ENCODE peak calls at places on chromosomes 1 and 21, in five cellular contexts. One of them, this sample, is unnamed.

GRCh38 chr21:46158666-46159300 is 3.4 kb upstream of the FTCD start:
- DNase-seq in EH: no peak
- DNase-seq in stimulated activated CD8-positive, alpha-beta memory T cell treated with anti-CD3 and anti-CD28 coated beads, Interleukin-15, amount 100 ng/mL, for 24 hours: no peak
- DNase-seq in pons: no peak
- DNase-seq in NCI-H510A treated with DMSO at 0.1 percent for 48 hours: no peak
- DNase-seq in this sample: no peak

GRCh38 chr1:43736819-43737218 is 29.5 kb downstream of the ST3GAL3 start:
- DNase-seq in EH: no peak
- DNase-seq in pons: no peak
- DNase-seq in NCI-H510A treated with DMSO at 0.1 percent for 48 hours: no peak
- DNase-seq in stimulated activated CD8-positive, alpha-beta memory T cell treated with anti-CD3 and anti-CD28 coated beads, Interleukin-15, amount 100 ng/mL, for 24 hours: no peak
- DNase-seq in this sample: no peak

GRCh38 chr1:235018161-235018560 is 110.5 kb downstream of the TOMM20 start:
- DNase-seq in stimulated activated CD8-positive, alpha-beta memory T cell treated with anti-CD3 and anti-CD28 coated beads, Interleukin-15, amount 100 ng/mL, for 24 hours: no peak
- DNase-seq in pons: no peak
- DNase-seq in EH: peak; percentile 99
- DNase-seq in NCI-H510A treated with DMSO at 0.1 percent for 48 hours: no peak
- DNase-seq in this sample: no peak

GRCh38 chr1:243731301-243731891 is 118.6 kb downstream of the AKT3 start:
- DNase-seq in EH: peak; percentile 36
- DNase-seq in pons: peak; percentile 88
- DNase-seq in stimulated activated CD8-positive, alpha-beta memory T cell treated with anti-CD3 and anti-CD28 coated beads, Interleukin-15, amount 100 ng/mL, for 24 hours: no peak
- DNase-seq in NCI-H510A treated with DMSO at 0.1 percent for 48 hours: no peak
- DNase-seq in this sample: no peak

GRCh38 chr1:180633092-180634045 is 1.5 kb downstream of the XPR1 start:
- DNase-seq in NCI-H510A treated with DMSO at 0.1 percent for 48 hours: peak; percentile 12
- DNase-seq in stimulated activated CD8-positive, alpha-beta memory T cell treated with anti-CD3 and anti-CD28 coated beads, Interleukin-15, amount 100 ng/mL, for 24 hours: no peak
- DNase-seq in EH: peak; percentile 60
- DNase-seq in pons: peak; percentile 12
- DNase-seq in this sample: no peak

GRCh38 chr1:160810486-160810885 is 14.5 kb downstream of the LY9 start:
- DNase-seq in stimulated activated CD8-positive, alpha-beta memory T cell treated with anti-CD3 and anti-CD28 coated beads, Interleukin-15, amount 100 ng/mL, for 24 hours: no peak
- DNase-seq in EH: no peak
- DNase-seq in NCI-H510A treated with DMSO at 0.1 percent for 48 hours: no peak
- DNase-seq in pons: no peak
- DNase-seq in this sample: no peak

GRCh38 chr1:235169986-235170385 is 8.9 kb upstream of the RBM34 start:
- DNase-seq in EH: peak; percentile 8
- DNase-seq in stimulated activated CD8-positive, alpha-beta memory T cell treated with anti-CD3 and anti-CD28 coated beads, Interleukin-15, amount 100 ng/mL, for 24 hours: no peak
- DNase-seq in NCI-H510A treated with DMSO at 0.1 percent for 48 hours: no peak
- DNase-seq in pons: no peak
- DNase-seq in this sample: no peak

GRCh38 chr1:113895084-113895483 is 7.7 kb upstream of the BCL2L15 start:
- DNase-seq in stimulated activated CD8-positive, alpha-beta memory T cell treated with anti-CD3 and anti-CD28 coated beads, Interleukin-15, amount 100 ng/mL, for 24 hours: no peak
- DNase-seq in pons: no peak
- DNase-seq in EH: no peak
- DNase-seq in NCI-H510A treated with DMSO at 0.1 percent for 48 hours: no peak
- DNase-seq in this sample: no peak

GRCh38 chr1:234933475-234933874 is 195.2 kb downstream of the TOMM20 start:
- DNase-seq in stimulated activated CD8-positive, alpha-beta memory T cell treated with anti-CD3 and anti-CD28 coated beads, Interleukin-15, amount 100 ng/mL, for 24 hours: no peak
- DNase-seq in NCI-H510A treated with DMSO at 0.1 percent for 48 hours: no peak
- DNase-seq in pons: no peak
- DNase-seq in EH: peak; percentile 82
- DNase-seq in this sample: no peak

GRCh38 chr1:31515936-31516335 is 60.4 kb upstream of the TINAGL1 start:
- DNase-seq in EH: no peak
- DNase-seq in NCI-H510A treated with DMSO at 0.1 percent for 48 hours: no peak
- DNase-seq in stimulated activated CD8-positive, alpha-beta memory T cell treated with anti-CD3 and anti-CD28 coated beads, Interleukin-15, amount 100 ng/mL, for 24 hours: no peak
- DNase-seq in pons: no peak
- DNase-seq in this sample: no peak

GRCh38 chr21:45283019-45283610 is 4.6 kb downstream of the POFUT2 start:
- DNase-seq in pons: no peak
- DNase-seq in stimulated activated CD8-positive, alpha-beta memory T cell treated with anti-CD3 and anti-CD28 coated beads, Interleukin-15, amount 100 ng/mL, for 24 hours: no peak
- DNase-seq in NCI-H510A treated with DMSO at 0.1 percent for 48 hours: no peak
- DNase-seq in EH: no peak
- DNase-seq in this sample: no peak

GRCh38 chr1:30902653-30903290 is 5.8 kb downstream of the SDC3 start:
- DNase-seq in EH: no peak
- DNase-seq in NCI-H510A treated with DMSO at 0.1 percent for 48 hours: no peak
- DNase-seq in stimulated activated CD8-positive, alpha-beta memory T cell treated with anti-CD3 and anti-CD28 coated beads, Interleukin-15, amount 100 ng/mL, for 24 hours: no peak
- DNase-seq in pons: no peak
- DNase-seq in this sample: no peak

GRCh38 chr1:161936786-161937185 is 86.9 kb downstream of the OLFML2B start:
- DNase-seq in NCI-H510A treated with DMSO at 0.1 percent for 48 hours: no peak
- DNase-seq in stimulated activated CD8-positive, alpha-beta memory T cell treated with anti-CD3 and anti-CD28 coated beads, Interleukin-15, amount 100 ng/mL, for 24 hours: no peak
- DNase-seq in EH: no peak
- DNase-seq in pons: no peak
- DNase-seq in this sample: no peak

GRCh38 chr1:225657462-225657989 is 4.6 kb upstream of the ENAH start:
- DNase-seq in EH: peak; percentile 95
- DNase-seq in NCI-H510A treated with DMSO at 0.1 percent for 48 hours: no peak
- DNase-seq in stimulated activated CD8-positive, alpha-beta memory T cell treated with anti-CD3 and anti-CD28 coated beads, Interleukin-15, amount 100 ng/mL, for 24 hours: no peak
- DNase-seq in pons: no peak
- DNase-seq in this sample: no peak

GRCh38 chr1:244964112-244964971 is 100.0 kb upstream of the HNRNPU start:
- DNase-seq in NCI-H510A treated with DMSO at 0.1 percent for 48 hours: no peak
- DNase-seq in EH: peak; percentile 93
- DNase-seq in stimulated activated CD8-positive, alpha-beta memory T cell treated with anti-CD3 and anti-CD28 coated beads, Interleukin-15, amount 100 ng/mL, for 24 hours: no peak
- DNase-seq in pons: no peak
- DNase-seq in this sample: no peak

GRCh38 chr1:35726814-35727433 is 8.2 kb upstream of the C1orf216 start:
- DNase-seq in pons: peak; percentile 79
- DNase-seq in EH: peak; percentile 73
- DNase-seq in NCI-H510A treated with DMSO at 0.1 percent for 48 hours: peak; percentile 96
- DNase-seq in stimulated activated CD8-positive, alpha-beta memory T cell treated with anti-CD3 and anti-CD28 coated beads, Interleukin-15, amount 100 ng/mL, for 24 hours: no peak
- DNase-seq in this sample: peak; percentile 59